ENCODE peak calls at places on chromosomes 11 and 22, in ten cellular contexts. O, T, Y, D, V, F, X, K, Z and Q are unnamed samples.

GRCh38 chr11:12698049-12698448 is 23.8 kb downstream of the TEAD1 start:
- DNase-seq in K (no peak), F (peak), D (no peak), T (no peak), Y (no peak), V (no peak), X (peak), Z (no peak), O (no peak), Q (no peak)

GRCh38 chr11:3879967-3880542 is 24.6 kb downstream of the STIM1 start:
- DNase-seq in Z (no peak), O (no peak), F (no peak), V (no peak), Y (no peak), K (no peak), T (no peak), D (no peak), X (no peak), Q (no peak)

GRCh38 chr11:50098186-50098725 is 65.6 kb downstream of the OR4C45 start:
- DNase-seq in O (no peak), V (no peak), D (no peak), X (no peak), T (no peak), F (no peak), Z (no peak), Y (no peak), K (no peak), Q (no peak)

GRCh38 chr22:19892925-19893324 is 38.3 kb upstream of the GNB1L start:
- DNase-seq in X (no peak), F (no peak), Y (no peak), Z (no peak), T (no peak), D (no peak), O (no peak), V (no peak), K (no peak), Q (no peak)

GRCh38 chr11:130086627-130087026 is 16.9 kb downstream of the APLP2 start:
- DNase-seq in K (no peak), O (no peak), T (no peak), D (no peak), V (no peak), Y (no peak), Z (no peak), F (no peak), X (no peak), Q (no peak)

GRCh38 chr22:37599161-37599560 is 9.5 kb upstream of the GGA1 start:
- DNase-seq in D (no peak), Z (no peak), T (no peak), K (peak), Y (no peak), F (no peak), X (no peak), O (no peak), V (no peak), Q (no peak)

GRCh38 chr11:13010737-13011342 is 1.7 kb downstream of the RASSF10 start:
- DNase-seq in Z (peak), O (no peak), T (no peak), K (peak), D (no peak), F (no peak), X (no peak), Y (no peak), V (no peak), Q (no peak)

GRCh38 chr11:35118906-35119305 is 20.1 kb upstream of the CD44 start:
- DNase-seq in Y (no peak), O (no peak), T (no peak), V (no peak), F (no peak), Z (no peak), K (no peak), D (no peak), X (peak), Q (no peak)

GRCh38 chr11:23311986-23312940 is 452.0 kb upstream of the CCDC179 start:
- DNase-seq in K (no peak), D (no peak), Z (no peak), V (no peak), Y (no peak), O (no peak), T (no peak), F (peak), X (no peak), Q (no peak)

GRCh38 chr11:106381895-106382294 is 304.4 kb downstream of the AASDHPPT start:
- DNase-seq in K (no peak), O (no peak), V (peak), Z (no peak), D (no peak), Y (no peak), F (no peak), T (no peak), X (no peak), Q (no peak)

GRCh38 chr11:73140213-73141030 is 1.7 kb downstream of the FCHSD2 start:
- DNase-seq in Y (no peak), V (peak), K (no peak), O (no peak), Z (peak), F (peak), D (peak), T (no peak), X (peak), Q (peak)

GRCh38 chr11:46447544-46447943 is 56.0 kb upstream of the CHRM4 start:
- DNase-seq in K (no peak), Y (no peak), O (no peak), Z (no peak), D (no peak), X (no peak), F (no peak), T (no peak), V (no peak), Q (no peak)

GRCh38 chr22:30877662-30878515 is 90.7 kb downstream of the MORC2 start:
- DNase-seq in O (no peak), F (no peak), K (peak), Z (no peak), T (no peak), X (no peak), D (no peak), V (no peak), Y (no peak), Q (no peak)